ENCODE peak calls at places on chromosomes 6 and 20, in nine cellular contexts. One of them, this sample, is unnamed.

GRCh38 chr6:56911847-56912246 is 43.1 kb upstream of the BEND6 start:
- DNase-seq in HepG2: no peak
- DNase-seq in foreskin fibroblast: peak; percentile 80
- DNase-seq in lung: no peak
- DNase-seq in GM12878: no peak
- DNase-seq in heart left ventricle: no peak
- DNase-seq in cardiac muscle cell: no peak
- DNase-seq in mesenchymal stem cell: peak; percentile 61
- DNase-seq in GM06990: no peak
- DNase-seq in this sample: peak; percentile 18

GRCh38 chr6:7993952-7994351 is 70.2 kb downstream of the BLOC1S5 start:
- DNase-seq in HepG2: no peak
- DNase-seq in foreskin fibroblast: no peak
- DNase-seq in lung: no peak
- DNase-seq in GM12878: no peak
- DNase-seq in heart left ventricle: no peak
- DNase-seq in cardiac muscle cell: no peak
- DNase-seq in mesenchymal stem cell: no peak
- DNase-seq in GM06990: no peak
- DNase-seq in this sample: no peak

GRCh38 chr20:19715986-19716385 is 42.1 kb upstream of the RIN2 start:
- DNase-seq in HepG2: no peak
- DNase-seq in foreskin fibroblast: no peak
- DNase-seq in lung: no peak
- DNase-seq in GM12878: no peak
- DNase-seq in heart left ventricle: no peak
- DNase-seq in cardiac muscle cell: no peak
- DNase-seq in mesenchymal stem cell: no peak
- DNase-seq in GM06990: no peak
- DNase-seq in this sample: no peak

GRCh38 chr6:46184114-46184513 is 13.3 kb upstream of the ENPP5 start:
- DNase-seq in HepG2: no peak
- DNase-seq in foreskin fibroblast: peak; percentile 50
- DNase-seq in lung: no peak
- DNase-seq in GM12878: no peak
- DNase-seq in heart left ventricle: no peak
- DNase-seq in cardiac muscle cell: no peak
- DNase-seq in mesenchymal stem cell: peak; percentile 12
- DNase-seq in GM06990: no peak
- DNase-seq in this sample: no peak

GRCh38 chr6:154457881-154458284 is 52.6 kb downstream of the CNKSR3 start:
- DNase-seq in HepG2: no peak
- DNase-seq in foreskin fibroblast: no peak
- DNase-seq in lung: no peak
- DNase-seq in GM12878: no peak
- DNase-seq in heart left ventricle: no peak
- DNase-seq in cardiac muscle cell: no peak
- DNase-seq in mesenchymal stem cell: no peak
- DNase-seq in GM06990: no peak
- DNase-seq in this sample: no peak

GRCh38 chr6:132687306-132687705 is 26.5 kb downstream of the VNN1 start:
- DNase-seq in HepG2: no peak
- DNase-seq in foreskin fibroblast: peak; percentile 4
- DNase-seq in lung: no peak
- DNase-seq in GM12878: no peak
- DNase-seq in heart left ventricle: no peak
- DNase-seq in cardiac muscle cell: no peak
- DNase-seq in mesenchymal stem cell: peak; percentile 55
- DNase-seq in GM06990: no peak
- DNase-seq in this sample: no peak

GRCh38 chr6:4344317-4344899 is 209.0 kb upstream of the ECI2 start:
- DNase-seq in HepG2: no peak
- DNase-seq in foreskin fibroblast: peak; percentile 63
- DNase-seq in lung: no peak
- DNase-seq in GM12878: no peak
- DNase-seq in heart left ventricle: no peak
- DNase-seq in cardiac muscle cell: no peak
- DNase-seq in mesenchymal stem cell: peak; percentile 40
- DNase-seq in GM06990: no peak
- DNase-seq in this sample: no peak

GRCh38 chr6:11273406-11274065 is 41.1 kb upstream of the NEDD9 start:
- DNase-seq in HepG2: no peak
- DNase-seq in foreskin fibroblast: no peak
- DNase-seq in lung: no peak
- DNase-seq in GM12878: no peak
- DNase-seq in heart left ventricle: no peak
- DNase-seq in cardiac muscle cell: no peak
- DNase-seq in mesenchymal stem cell: no peak
- DNase-seq in GM06990: no peak
- DNase-seq in this sample: no peak

GRCh38 chr20:5658897-5659296 is 91.3 kb upstream of the SHLD1 start:
- DNase-seq in HepG2: peak; percentile 71
- DNase-seq in foreskin fibroblast: peak; percentile 59
- DNase-seq in lung: peak; percentile 54
- DNase-seq in GM12878: no peak
- DNase-seq in heart left ventricle: peak; percentile 51
- DNase-seq in cardiac muscle cell: peak; percentile 22
- DNase-seq in mesenchymal stem cell: peak; percentile 92
- DNase-seq in GM06990: peak; percentile 54
- DNase-seq in this sample: no peak

GRCh38 chr20:63641792-63642517 is 11.3 kb downstream of the STMN3 start:
- DNase-seq in HepG2: peak; percentile 90
- DNase-seq in foreskin fibroblast: peak; percentile 64
- DNase-seq in lung: peak; percentile 93
- DNase-seq in GM12878: peak; percentile 48
- DNase-seq in heart left ventricle: peak; percentile 90
- DNase-seq in cardiac muscle cell: peak; percentile 92
- DNase-seq in mesenchymal stem cell: peak; percentile 74
- DNase-seq in GM06990: peak; percentile 89
- DNase-seq in this sample: no peak
- H3K4me3 ChIP-seq in HepG2: peak overlapping the region; percentile 49
- H3K4me3 ChIP-seq in foreskin fibroblast: peak overlapping the region; percentile 54
- H3K4me3 ChIP-seq in lung: peak overlapping the region; percentile 50
- H3K4me3 ChIP-seq in GM12878: peak overlapping the region; percentile 92
- H3K4me3 ChIP-seq in heart left ventricle: peak overlapping the region; percentile 79
- H3K4me3 ChIP-seq in cardiac muscle cell: peak overlapping the region; percentile 63
- H3K4me3 ChIP-seq in mesenchymal stem cell: peak overlapping the region; percentile 72
- H3K4me3 ChIP-seq in GM06990: peak overlapping the region; percentile 77
- H3K4me3 ChIP-seq in this sample: peak overlapping the region; percentile 60

GRCh38 chr6:145454006-145454405 is 281.3 kb downstream of the EPM2A start:
- DNase-seq in HepG2: no peak
- DNase-seq in foreskin fibroblast: no peak
- DNase-seq in lung: no peak
- DNase-seq in GM12878: no peak
- DNase-seq in heart left ventricle: no peak
- DNase-seq in cardiac muscle cell: no peak
- DNase-seq in mesenchymal stem cell: no peak
- DNase-seq in GM06990: no peak
- DNase-seq in this sample: no peak

GRCh38 chr6:145457556-145457955 is 277.8 kb downstream of the EPM2A start:
- DNase-seq in HepG2: no peak
- DNase-seq in foreskin fibroblast: no peak
- DNase-seq in lung: no peak
- DNase-seq in GM12878: no peak
- DNase-seq in heart left ventricle: no peak
- DNase-seq in cardiac muscle cell: no peak
- DNase-seq in mesenchymal stem cell: no peak
- DNase-seq in GM06990: no peak
- DNase-seq in this sample: no peak

GRCh38 chr6:145453376-145453775 is 281.9 kb downstream of the EPM2A start:
- DNase-seq in HepG2: no peak
- DNase-seq in foreskin fibroblast: no peak
- DNase-seq in lung: no peak
- DNase-seq in GM12878: no peak
- DNase-seq in heart left ventricle: no peak
- DNase-seq in cardiac muscle cell: no peak
- DNase-seq in mesenchymal stem cell: no peak
- DNase-seq in GM06990: no peak
- DNase-seq in this sample: no peak
- H3K4me3 ChIP-seq in HepG2: no peak overlapping the region
- H3K4me3 ChIP-seq in foreskin fibroblast: no peak overlapping the region
- H3K4me3 ChIP-seq in lung: no peak overlapping the region
- H3K4me3 ChIP-seq in GM12878: no peak overlapping the region
- H3K4me3 ChIP-seq in heart left ventricle: no peak overlapping the region
- H3K4me3 ChIP-seq in cardiac muscle cell: no peak overlapping the region
- H3K4me3 ChIP-seq in mesenchymal stem cell: no peak overlapping the region
- H3K4me3 ChIP-seq in GM06990: no peak overlapping the region
- H3K4me3 ChIP-seq in this sample: no peak overlapping the region

GRCh38 chr6:106509420-106510089 is 119.7 kb downstream of the RTN4IP1 start:
- DNase-seq in HepG2: peak; percentile 28
- DNase-seq in foreskin fibroblast: no peak
- DNase-seq in lung: no peak
- DNase-seq in GM12878: no peak
- DNase-seq in heart left ventricle: no peak
- DNase-seq in cardiac muscle cell: peak; percentile 21
- DNase-seq in mesenchymal stem cell: peak; percentile 65
- DNase-seq in GM06990: no peak
- DNase-seq in this sample: no peak
- H3K4me3 ChIP-seq in HepG2: peak overlapping the region; percentile 67
- H3K4me3 ChIP-seq in foreskin fibroblast: peak overlapping the region; percentile 60
- H3K4me3 ChIP-seq in lung: no peak overlapping the region
- H3K4me3 ChIP-seq in GM12878: peak overlapping the region; percentile 87
- H3K4me3 ChIP-seq in heart left ventricle: peak overlapping the region; percentile 87
- H3K4me3 ChIP-seq in cardiac muscle cell: peak overlapping the region; percentile 24
- H3K4me3 ChIP-seq in mesenchymal stem cell: peak overlapping the region; percentile 95
- H3K4me3 ChIP-seq in GM06990: peak overlapping the region; percentile 68
- H3K4me3 ChIP-seq in this sample: peak overlapping the region; percentile 36

DNA sequence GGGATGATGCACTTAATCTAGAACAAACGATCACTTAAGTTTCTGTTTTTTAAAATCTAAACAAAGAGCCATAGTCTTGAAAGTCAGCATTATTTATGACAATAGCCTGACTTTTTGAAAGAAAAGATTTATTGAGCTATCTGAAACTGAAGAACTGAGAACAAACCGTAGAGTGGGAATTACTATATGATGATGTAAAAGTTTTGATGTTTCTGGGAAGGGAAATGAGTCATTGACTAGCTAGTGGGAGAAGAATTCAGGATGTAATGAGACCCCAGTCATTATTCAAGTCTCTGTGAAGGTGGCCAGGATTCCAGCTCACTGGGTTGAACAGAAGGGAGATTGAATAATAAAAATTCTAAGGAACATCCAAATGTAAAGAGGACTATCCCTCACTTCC is 83.4 kb upstream of the FABP7 start:
- DNase-seq in HepG2: no peak
- DNase-seq in foreskin fibroblast: peak; percentile 60
- DNase-seq in lung: no peak
- DNase-seq in GM12878: no peak
- DNase-seq in heart left ventricle: no peak
- DNase-seq in cardiac muscle cell: no peak
- DNase-seq in mesenchymal stem cell: peak; percentile 84
- DNase-seq in GM06990: no peak
- DNase-seq in this sample: no peak
- H3K4me3 ChIP-seq in HepG2: no peak overlapping the region
- H3K4me3 ChIP-seq in foreskin fibroblast: no peak overlapping the region
- H3K4me3 ChIP-seq in lung: no peak overlapping the region
- H3K4me3 ChIP-seq in GM12878: no peak overlapping the region
- H3K4me3 ChIP-seq in heart left ventricle: no peak overlapping the region
- H3K4me3 ChIP-seq in cardiac muscle cell: no peak overlapping the region
- H3K4me3 ChIP-seq in mesenchymal stem cell: no peak overlapping the region
- H3K4me3 ChIP-seq in GM06990: no peak overlapping the region
- H3K4me3 ChIP-seq in this sample: no peak overlapping the region